ENCODE peak calls at places on chromosome 1, in ten cellular contexts. One of them, this sample, is unnamed.

GRCh38 chr1:232339077-232339476 is 290.9 kb downstream of the SIPA1L2 start:
- DNase-seq in left lung: no peak
- DNase-seq in psoas muscle: no peak
- DNase-seq in fibroblast of villous mesenchyme: no peak
- DNase-seq in natural killer cell: no peak
- DNase-seq in CD8-positive, alpha-beta T cell: no peak
- DNase-seq in GM12864: no peak
- DNase-seq in cardiac fibroblast: no peak
- DNase-seq in upper lobe of right lung: no peak
- DNase-seq in AG09319: no peak
- DNase-seq in this sample: no peak

GRCh38 chr1:3817138-3817740 is 20.9 kb upstream of the LRRC47 start:
- DNase-seq in left lung: no peak
- DNase-seq in psoas muscle: no peak
- DNase-seq in fibroblast of villous mesenchyme: no peak
- DNase-seq in natural killer cell: no peak
- DNase-seq in CD8-positive, alpha-beta T cell: no peak
- DNase-seq in GM12864: no peak
- DNase-seq in cardiac fibroblast: no peak
- DNase-seq in upper lobe of right lung: peak
- DNase-seq in AG09319: no peak
- DNase-seq in this sample: no peak

GRCh38 chr1:50955116-50955515 is 5.0 kb downstream of the FAF1 start:
- DNase-seq in left lung: no peak
- DNase-seq in psoas muscle: no peak
- DNase-seq in fibroblast of villous mesenchyme: no peak
- DNase-seq in natural killer cell: no peak
- DNase-seq in CD8-positive, alpha-beta T cell: no peak
- DNase-seq in GM12864: no peak
- DNase-seq in cardiac fibroblast: no peak
- DNase-seq in upper lobe of right lung: no peak
- DNase-seq in AG09319: no peak
- DNase-seq in this sample: no peak

GRCh38 chr1:204304067-204304466 is 55.7 kb downstream of the PLEKHA6 start:
- DNase-seq in left lung: no peak
- DNase-seq in psoas muscle: no peak
- DNase-seq in fibroblast of villous mesenchyme: no peak
- DNase-seq in natural killer cell: no peak
- DNase-seq in CD8-positive, alpha-beta T cell: no peak
- DNase-seq in GM12864: no peak
- DNase-seq in cardiac fibroblast: no peak
- DNase-seq in upper lobe of right lung: no peak
- DNase-seq in AG09319: no peak
- DNase-seq in this sample: no peak

GRCh38 chr1:189775343-189775742 is 702.3 kb downstream of the BRINP3 start:
- DNase-seq in left lung: no peak
- DNase-seq in psoas muscle: no peak
- DNase-seq in fibroblast of villous mesenchyme: peak
- DNase-seq in natural killer cell: no peak
- DNase-seq in CD8-positive, alpha-beta T cell: no peak
- DNase-seq in GM12864: no peak
- DNase-seq in cardiac fibroblast: peak
- DNase-seq in upper lobe of right lung: no peak
- DNase-seq in AG09319: no peak
- DNase-seq in this sample: no peak

GRCh38 chr1:32071758-32072621 is 749 bp upstream of the TMEM39B start:
- DNase-seq in left lung: no peak
- DNase-seq in psoas muscle: no peak
- DNase-seq in fibroblast of villous mesenchyme: peak
- DNase-seq in natural killer cell: no peak
- DNase-seq in CD8-positive, alpha-beta T cell: no peak
- DNase-seq in GM12864: no peak
- DNase-seq in cardiac fibroblast: peak
- DNase-seq in upper lobe of right lung: no peak
- DNase-seq in AG09319: no peak
- DNase-seq in this sample: peak

GRCh38 chr1:220527279-220528048 is 472 bp upstream of the MARK1 start:
- DNase-seq in left lung: no peak
- DNase-seq in psoas muscle: peak
- DNase-seq in fibroblast of villous mesenchyme: no peak
- DNase-seq in natural killer cell: no peak
- DNase-seq in CD8-positive, alpha-beta T cell: no peak
- DNase-seq in GM12864: peak
- DNase-seq in cardiac fibroblast: peak
- DNase-seq in upper lobe of right lung: no peak
- DNase-seq in AG09319: no peak
- DNase-seq in this sample: no peak

GRCh38 chr1:52473039-52473438 is 68.6 kb downstream of the PRPF38A start:
- DNase-seq in left lung: no peak
- DNase-seq in psoas muscle: no peak
- DNase-seq in fibroblast of villous mesenchyme: no peak
- DNase-seq in natural killer cell: no peak
- DNase-seq in CD8-positive, alpha-beta T cell: no peak
- DNase-seq in GM12864: no peak
- DNase-seq in cardiac fibroblast: no peak
- DNase-seq in upper lobe of right lung: no peak
- DNase-seq in AG09319: no peak
- DNase-seq in this sample: no peak

GRCh38 chr1:107788189-107788588 is 176.8 kb downstream of the VAV3 start:
- DNase-seq in left lung: no peak
- DNase-seq in psoas muscle: no peak
- DNase-seq in fibroblast of villous mesenchyme: no peak
- DNase-seq in natural killer cell: no peak
- DNase-seq in CD8-positive, alpha-beta T cell: no peak
- DNase-seq in GM12864: no peak
- DNase-seq in cardiac fibroblast: no peak
- DNase-seq in upper lobe of right lung: no peak
- DNase-seq in AG09319: no peak
- DNase-seq in this sample: no peak

GRCh38 chr1:164591858-164592257 is 32.9 kb downstream of the PBX1 start:
- DNase-seq in left lung: no peak
- DNase-seq in psoas muscle: no peak
- DNase-seq in fibroblast of villous mesenchyme: no peak
- DNase-seq in natural killer cell: no peak
- DNase-seq in CD8-positive, alpha-beta T cell: no peak
- DNase-seq in GM12864: no peak
- DNase-seq in cardiac fibroblast: peak
- DNase-seq in upper lobe of right lung: no peak
- DNase-seq in AG09319: no peak
- DNase-seq in this sample: no peak

GRCh38 chr1:153805929-153806750 is 30.9 kb downstream of the SLC27A3 start:
- DNase-seq in left lung: no peak
- DNase-seq in psoas muscle: no peak
- DNase-seq in fibroblast of villous mesenchyme: no peak
- DNase-seq in natural killer cell: no peak
- DNase-seq in CD8-positive, alpha-beta T cell: no peak
- DNase-seq in GM12864: no peak
- DNase-seq in cardiac fibroblast: peak
- DNase-seq in upper lobe of right lung: peak
- DNase-seq in AG09319: no peak
- DNase-seq in this sample: no peak

GRCh38 chr1:28518745-28519341 is 13.0 kb downstream of the RCC1 start:
- DNase-seq in left lung: no peak
- DNase-seq in psoas muscle: no peak
- DNase-seq in fibroblast of villous mesenchyme: no peak
- DNase-seq in natural killer cell: peak
- DNase-seq in CD8-positive, alpha-beta T cell: no peak
- DNase-seq in GM12864: no peak
- DNase-seq in cardiac fibroblast: peak
- DNase-seq in upper lobe of right lung: no peak
- DNase-seq in AG09319: no peak
- DNase-seq in this sample: no peak

GRCh38 chr1:183019860-183020259 is 3.4 kb upstream of the LAMC1 start:
- DNase-seq in left lung: no peak
- DNase-seq in psoas muscle: no peak
- DNase-seq in fibroblast of villous mesenchyme: no peak
- DNase-seq in natural killer cell: no peak
- DNase-seq in CD8-positive, alpha-beta T cell: no peak
- DNase-seq in GM12864: no peak
- DNase-seq in cardiac fibroblast: peak
- DNase-seq in upper lobe of right lung: no peak
- DNase-seq in AG09319: no peak
- DNase-seq in this sample: no peak

GRCh38 chr1:212121772-212122171 is 86.2 kb downstream of the DTL start:
- DNase-seq in left lung: no peak
- DNase-seq in psoas muscle: no peak
- DNase-seq in fibroblast of villous mesenchyme: peak
- DNase-seq in natural killer cell: no peak
- DNase-seq in CD8-positive, alpha-beta T cell: no peak
- DNase-seq in GM12864: no peak
- DNase-seq in cardiac fibroblast: no peak
- DNase-seq in upper lobe of right lung: no peak
- DNase-seq in AG09319: no peak
- DNase-seq in this sample: no peak
- TF ChIP-seq CTCF in left lung: no peak
- TF ChIP-seq CTCF in psoas muscle: no peak
- TF ChIP-seq CTCF in fibroblast of villous mesenchyme: no peak
- TF ChIP-seq CTCF in natural killer cell: no peak
- TF ChIP-seq CTCF in CD8-positive, alpha-beta T cell: no peak
- TF ChIP-seq CTCF in GM12864: no peak
- TF ChIP-seq CTCF in cardiac fibroblast: no peak
- TF ChIP-seq CTCF in upper lobe of right lung: no peak
- TF ChIP-seq CTCF in AG09319: no peak
- TF ChIP-seq CTCF in this sample: no peak

GRCh38 chr1:26034504-26035202 is 11.3 kb downstream of the SLC30A2 start:
- DNase-seq in left lung: no peak
- DNase-seq in psoas muscle: no peak
- DNase-seq in fibroblast of villous mesenchyme: no peak
- DNase-seq in natural killer cell: peak
- DNase-seq in CD8-positive, alpha-beta T cell: no peak
- DNase-seq in GM12864: no peak
- DNase-seq in cardiac fibroblast: no peak
- DNase-seq in upper lobe of right lung: no peak
- DNase-seq in AG09319: no peak
- DNase-seq in this sample: no peak
- TF ChIP-seq CTCF in left lung: no peak
- TF ChIP-seq CTCF in psoas muscle: no peak
- TF ChIP-seq CTCF in fibroblast of villous mesenchyme: no peak
- TF ChIP-seq CTCF in natural killer cell: no peak
- TF ChIP-seq CTCF in CD8-positive, alpha-beta T cell: no peak
- TF ChIP-seq CTCF in GM12864: no peak
- TF ChIP-seq CTCF in cardiac fibroblast: no peak
- TF ChIP-seq CTCF in upper lobe of right lung: no peak
- TF ChIP-seq CTCF in AG09319: no peak
- TF ChIP-seq CTCF in this sample: no peak

GRCh38 chr1:235639586-235640205 is 9.9 kb downstream of the GNG4 start:
- DNase-seq in left lung: no peak
- DNase-seq in psoas muscle: no peak
- DNase-seq in fibroblast of villous mesenchyme: no peak
- DNase-seq in natural killer cell: no peak
- DNase-seq in CD8-positive, alpha-beta T cell: no peak
- DNase-seq in GM12864: no peak
- DNase-seq in cardiac fibroblast: no peak
- DNase-seq in upper lobe of right lung: no peak
- DNase-seq in AG09319: no peak
- DNase-seq in this sample: no peak

GRCh38 chr1:235632538-235633219 is 16.9 kb downstream of the GNG4 start:
- DNase-seq in left lung: no peak
- DNase-seq in psoas muscle: no peak
- DNase-seq in fibroblast of villous mesenchyme: peak
- DNase-seq in natural killer cell: no peak
- DNase-seq in CD8-positive, alpha-beta T cell: no peak
- DNase-seq in GM12864: no peak
- DNase-seq in cardiac fibroblast: peak
- DNase-seq in upper lobe of right lung: no peak
- DNase-seq in AG09319: no peak
- DNase-seq in this sample: peak

GRCh38 chr1:235637756-235638155 is 11.8 kb downstream of the GNG4 start:
- DNase-seq in left lung: no peak
- DNase-seq in psoas muscle: no peak
- DNase-seq in fibroblast of villous mesenchyme: no peak
- DNase-seq in natural killer cell: no peak
- DNase-seq in CD8-positive, alpha-beta T cell: no peak
- DNase-seq in GM12864: no peak
- DNase-seq in cardiac fibroblast: no peak
- DNase-seq in upper lobe of right lung: no peak
- DNase-seq in AG09319: no peak
- DNase-seq in this sample: no peak

GRCh38 chr1:235633220-235633540 is 16.4 kb downstream of the GNG4 start:
- DNase-seq in left lung: no peak
- DNase-seq in psoas muscle: no peak
- DNase-seq in fibroblast of villous mesenchyme: no peak
- DNase-seq in natural killer cell: no peak
- DNase-seq in CD8-positive, alpha-beta T cell: no peak
- DNase-seq in GM12864: no peak
- DNase-seq in cardiac fibroblast: no peak
- DNase-seq in upper lobe of right lung: no peak
- DNase-seq in AG09319: no peak
- DNase-seq in this sample: no peak

DNA sequence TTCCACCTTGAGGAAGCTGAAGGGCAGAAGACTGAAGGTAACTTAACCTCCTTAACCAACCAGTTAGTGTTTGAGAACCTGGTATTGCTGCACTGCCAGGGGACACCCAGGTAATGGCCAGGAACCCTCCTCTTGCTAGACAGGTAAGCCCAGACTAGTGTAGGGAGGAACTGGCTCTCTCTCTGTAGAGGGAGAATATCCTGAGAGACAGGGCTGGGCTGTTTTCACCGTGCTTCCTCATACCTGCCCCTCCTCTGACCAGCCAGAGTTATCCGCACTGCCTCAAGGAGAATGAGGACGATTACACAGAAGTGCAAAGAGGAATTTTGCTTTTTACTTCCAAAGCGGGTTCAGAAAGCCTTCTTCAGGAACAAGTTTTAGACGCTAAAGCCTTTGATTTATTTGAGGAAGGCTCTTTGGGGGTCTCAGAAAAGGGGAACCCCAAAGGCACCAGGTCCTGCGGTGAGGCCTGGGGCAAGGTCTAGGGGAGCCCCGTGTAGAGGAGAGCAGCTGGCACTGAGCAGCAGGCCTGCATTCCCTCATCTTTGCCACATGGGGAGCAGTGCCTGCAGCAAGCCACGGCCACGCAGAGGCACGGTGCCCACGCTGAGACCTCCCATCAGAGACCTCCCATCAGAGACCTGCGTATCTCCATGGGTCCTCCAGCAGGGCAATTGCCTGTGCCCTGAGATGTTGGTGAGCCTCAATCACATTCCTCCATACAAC is 13.5 kb downstream of the GNG4 start:
- DNase-seq in left lung: no peak
- DNase-seq in psoas muscle: no peak
- DNase-seq in fibroblast of villous mesenchyme: no peak
- DNase-seq in natural killer cell: no peak
- DNase-seq in CD8-positive, alpha-beta T cell: no peak
- DNase-seq in GM12864: no peak
- DNase-seq in cardiac fibroblast: no peak
- DNase-seq in upper lobe of right lung: no peak
- DNase-seq in AG09319: no peak
- DNase-seq in this sample: no peak
- TF ChIP-seq CTCF in left lung: no peak
- TF ChIP-seq CTCF in psoas muscle: no peak
- TF ChIP-seq CTCF in fibroblast of villous mesenchyme: peak
- TF ChIP-seq CTCF in natural killer cell: no peak
- TF ChIP-seq CTCF in CD8-positive, alpha-beta T cell: no peak
- TF ChIP-seq CTCF in GM12864: peak
- TF ChIP-seq CTCF in cardiac fibroblast: no peak
- TF ChIP-seq CTCF in upper lobe of right lung: no peak
- TF ChIP-seq CTCF in AG09319: no peak
- TF ChIP-seq CTCF in this sample: no peak

DNA sequence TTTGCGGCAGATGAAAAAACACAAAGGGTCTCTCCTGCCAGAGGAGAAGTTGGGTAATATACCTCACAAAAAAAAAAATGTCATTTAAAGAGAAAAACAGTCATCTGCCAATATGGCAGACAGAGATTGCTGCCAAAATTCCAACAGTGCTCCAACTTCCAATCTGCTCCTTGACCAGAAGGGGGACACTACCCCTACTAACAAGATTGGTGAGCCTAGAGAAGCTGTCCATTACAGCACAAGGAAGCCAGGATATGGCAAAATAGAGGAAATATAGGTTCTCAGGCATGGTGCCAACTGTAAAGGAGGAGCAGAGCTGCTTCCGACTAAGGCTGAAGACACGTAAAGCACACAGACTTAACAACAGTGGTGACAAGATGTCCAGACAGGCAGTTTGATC is 453.5 kb downstream of the TTLL7 start:
- DNase-seq in left lung: no peak
- DNase-seq in psoas muscle: no peak
- DNase-seq in fibroblast of villous mesenchyme: no peak
- DNase-seq in natural killer cell: no peak
- DNase-seq in CD8-positive, alpha-beta T cell: no peak
- DNase-seq in GM12864: no peak
- DNase-seq in cardiac fibroblast: no peak
- DNase-seq in upper lobe of right lung: no peak
- DNase-seq in AG09319: no peak
- DNase-seq in this sample: no peak
- TF ChIP-seq CTCF in left lung: no peak
- TF ChIP-seq CTCF in psoas muscle: no peak
- TF ChIP-seq CTCF in fibroblast of villous mesenchyme: no peak
- TF ChIP-seq CTCF in natural killer cell: no peak
- TF ChIP-seq CTCF in CD8-positive, alpha-beta T cell: no peak
- TF ChIP-seq CTCF in GM12864: no peak
- TF ChIP-seq CTCF in cardiac fibroblast: no peak
- TF ChIP-seq CTCF in upper lobe of right lung: no peak
- TF ChIP-seq CTCF in AG09319: no peak
- TF ChIP-seq CTCF in this sample: no peak

This sample was measured in AG09309.